ENCODE peak calls at places on chromosome 19, in seven cellular contexts. One of them, this sample, is unnamed.

GRCh38 chr19:2552859-2553258 is 76.9 kb downstream of the GADD45B start:
- DNase-seq in Calu3: no peak
- DNase-seq in neural crest cell: no peak
- DNase-seq in AG09319: no peak
- DNase-seq in GM06990: peak; percentile 56
- DNase-seq in esophagus squamous epithelium: no peak
- DNase-seq in colonic mucosa: no peak
- DNase-seq in this sample: no peak

GRCh38 chr19:756232-756631 is 5.3 kb downstream of the MISP start:
- DNase-seq in colonic mucosa: no peak
- DNase-seq in GM06990: peak; percentile 42
- DNase-seq in Calu3: no peak
- DNase-seq in AG09319: no peak
- DNase-seq in neural crest cell: no peak
- DNase-seq in esophagus squamous epithelium: no peak
- DNase-seq in this sample: no peak

GRCh38 chr19:12936582-12936981 is 1.8 kb upstream of the CALR start:
- DNase-seq in neural crest cell: no peak
- DNase-seq in colonic mucosa: no peak
- DNase-seq in esophagus squamous epithelium: no peak
- DNase-seq in Calu3: no peak
- DNase-seq in GM06990: no peak
- DNase-seq in AG09319: no peak
- DNase-seq in this sample: no peak

GRCh38 chr19:41792513-41793413 is 3.6 kb upstream of the CEACAM3 start:
- DNase-seq in GM06990: peak; percentile 50
- DNase-seq in AG09319: peak; percentile 8
- DNase-seq in colonic mucosa: peak; percentile 61
- DNase-seq in esophagus squamous epithelium: no peak
- DNase-seq in neural crest cell: peak; percentile 25
- DNase-seq in Calu3: peak; percentile 70
- DNase-seq in this sample: peak; percentile 51

GRCh38 chr19:6048348-6048747 is 62.0 kb downstream of the RFX2 start:
- DNase-seq in AG09319: no peak
- DNase-seq in esophagus squamous epithelium: no peak
- DNase-seq in Calu3: no peak
- DNase-seq in GM06990: no peak
- DNase-seq in neural crest cell: no peak
- DNase-seq in colonic mucosa: no peak
- DNase-seq in this sample: no peak

GRCh38 chr19:4759388-4760284 is 31.9 kb upstream of the FEM1A start:
- DNase-seq in esophagus squamous epithelium: peak; percentile 20
- DNase-seq in GM06990: peak; percentile 90
- DNase-seq in AG09319: peak; percentile 61
- DNase-seq in colonic mucosa: peak; percentile 91
- DNase-seq in Calu3: peak; percentile 87
- DNase-seq in neural crest cell: peak; percentile 89
- DNase-seq in this sample: peak; percentile 96

GRCh38 chr19:6227941-6228325 is 51.8 kb downstream of the MLLT1 start:
- DNase-seq in esophagus squamous epithelium: no peak
- DNase-seq in AG09319: no peak
- DNase-seq in colonic mucosa: no peak
- DNase-seq in Calu3: no peak
- DNase-seq in neural crest cell: no peak
- DNase-seq in GM06990: no peak
- DNase-seq in this sample: no peak

GRCh38 chr19:6425732-6426686 is 1.4 kb upstream of the KHSRP start:
- DNase-seq in esophagus squamous epithelium: no peak
- DNase-seq in neural crest cell: no peak
- DNase-seq in GM06990: no peak
- DNase-seq in colonic mucosa: no peak
- DNase-seq in AG09319: no peak
- DNase-seq in Calu3: no peak
- DNase-seq in this sample: no peak

GRCh38 chr19:14114854-14115253 is 2.7 kb downstream of the PRKACA start:
- DNase-seq in colonic mucosa: peak; percentile 60
- DNase-seq in neural crest cell: peak; percentile 21
- DNase-seq in Calu3: peak; percentile 71
- DNase-seq in esophagus squamous epithelium: no peak
- DNase-seq in GM06990: peak; percentile 40
- DNase-seq in AG09319: no peak
- DNase-seq in this sample: no peak

GRCh38 chr19:58218899-58219298 is 9.8 kb upstream of the ZNF544 start:
- DNase-seq in neural crest cell: no peak
- DNase-seq in colonic mucosa: no peak
- DNase-seq in GM06990: no peak
- DNase-seq in AG09319: no peak
- DNase-seq in esophagus squamous epithelium: no peak
- DNase-seq in Calu3: no peak
- DNase-seq in this sample: no peak

GRCh38 chr19:46515879-46516350 is 20.2 kb upstream of the PNMA8B start:
- DNase-seq in esophagus squamous epithelium: no peak
- DNase-seq in colonic mucosa: no peak
- DNase-seq in neural crest cell: no peak
- DNase-seq in GM06990: no peak
- DNase-seq in AG09319: no peak
- DNase-seq in Calu3: peak; percentile 34
- DNase-seq in this sample: peak; percentile 50

GRCh38 chr19:1745589-1746031 is 7.7 kb upstream of the ONECUT3 start:
- DNase-seq in neural crest cell: no peak
- DNase-seq in colonic mucosa: no peak
- DNase-seq in AG09319: no peak
- DNase-seq in Calu3: no peak
- DNase-seq in GM06990: no peak
- DNase-seq in esophagus squamous epithelium: no peak
- DNase-seq in this sample: no peak

GRCh38 chr19:58047672-58048071 is 11.4 kb upstream of the ZNF135 start:
- DNase-seq in neural crest cell: no peak
- DNase-seq in colonic mucosa: no peak
- DNase-seq in esophagus squamous epithelium: no peak
- DNase-seq in AG09319: no peak
- DNase-seq in Calu3: no peak
- DNase-seq in GM06990: no peak
- DNase-seq in this sample: no peak

GRCh38 chr19:4052993-4053422 is 13.7 kb downstream of the ZBTB7A start:
- DNase-seq in GM06990: peak; percentile 19
- DNase-seq in neural crest cell: no peak
- DNase-seq in colonic mucosa: peak; percentile 81
- DNase-seq in Calu3: peak; percentile 60
- DNase-seq in AG09319: no peak
- DNase-seq in esophagus squamous epithelium: no peak
- DNase-seq in this sample: no peak

GRCh38 chr19:4896372-4896771 is 6.3 kb downstream of the ARRDC5 start:
- DNase-seq in GM06990: no peak
- DNase-seq in colonic mucosa: no peak
- DNase-seq in esophagus squamous epithelium: no peak
- DNase-seq in Calu3: peak; percentile 39
- DNase-seq in neural crest cell: no peak
- DNase-seq in AG09319: no peak
- DNase-seq in this sample: no peak

GRCh38 chr19:2678043-2678671 is 24.3 kb downstream of the GNG7 start:
- DNase-seq in GM06990: peak; percentile 53
- DNase-seq in esophagus squamous epithelium: no peak
- DNase-seq in Calu3: no peak
- DNase-seq in neural crest cell: no peak
- DNase-seq in colonic mucosa: no peak
- DNase-seq in AG09319: no peak
- DNase-seq in this sample: no peak

GRCh38 chr19:52231154-52231565 is 38.2 kb upstream of the ZNF766 start:
- DNase-seq in esophagus squamous epithelium: no peak
- DNase-seq in neural crest cell: no peak
- DNase-seq in GM06990: no peak
- DNase-seq in AG09319: no peak
- DNase-seq in Calu3: no peak
- DNase-seq in colonic mucosa: no peak
- DNase-seq in this sample: no peak

GRCh38 chr19:37401078-37401477 is 30.2 kb downstream of the ZNF527 start:
- DNase-seq in esophagus squamous epithelium: no peak
- DNase-seq in colonic mucosa: no peak
- DNase-seq in AG09319: no peak
- DNase-seq in GM06990: no peak
- DNase-seq in neural crest cell: no peak
- DNase-seq in Calu3: no peak
- DNase-seq in this sample: no peak

GRCh38 chr19:16978839-16979802 is 47.5 kb downstream of the CPAMD8 start:
- DNase-seq in Calu3: no peak
- DNase-seq in esophagus squamous epithelium: no peak
- DNase-seq in colonic mucosa: no peak
- DNase-seq in neural crest cell: no peak
- DNase-seq in AG09319: no peak
- DNase-seq in GM06990: no peak
- DNase-seq in this sample: no peak

GRCh38 chr19:17103177-17103576 is 27.6 kb downstream of the MYO9B start:
- DNase-seq in Calu3: peak; percentile 7
- DNase-seq in GM06990: no peak
- DNase-seq in esophagus squamous epithelium: no peak
- DNase-seq in colonic mucosa: no peak
- DNase-seq in AG09319: no peak
- DNase-seq in neural crest cell: peak; percentile 31
- DNase-seq in this sample: no peak

GRCh38 chr19:5974721-5975387 is 3.1 kb downstream of the RANBP3 start:
- DNase-seq in AG09319: no peak
- DNase-seq in GM06990: no peak
- DNase-seq in esophagus squamous epithelium: no peak
- DNase-seq in neural crest cell: no peak
- DNase-seq in colonic mucosa: peak; percentile 60
- DNase-seq in Calu3: no peak
- DNase-seq in this sample: peak; percentile 85

GRCh38 chr19:35879770-35880317 is 11.5 kb downstream of the APLP1 start:
- DNase-seq in GM06990: peak; percentile 75
- DNase-seq in Calu3: peak; percentile 94
- DNase-seq in colonic mucosa: peak; percentile 93
- DNase-seq in esophagus squamous epithelium: peak; percentile 32
- DNase-seq in neural crest cell: peak; percentile 95
- DNase-seq in AG09319: no peak
- DNase-seq in this sample: peak; percentile 95

GRCh38 chr19:56106397-56106849 is 14.7 kb downstream of the ZNF787 start:
- DNase-seq in GM06990: no peak
- DNase-seq in esophagus squamous epithelium: no peak
- DNase-seq in neural crest cell: no peak
- DNase-seq in Calu3: peak; percentile 88
- DNase-seq in colonic mucosa: peak; percentile 80
- DNase-seq in AG09319: no peak
- DNase-seq in this sample: no peak

GRCh38 chr19:56104423-56104822 is 16.7 kb downstream of the ZNF787 start:
- DNase-seq in colonic mucosa: no peak
- DNase-seq in neural crest cell: no peak
- DNase-seq in GM06990: no peak
- DNase-seq in AG09319: no peak
- DNase-seq in Calu3: no peak
- DNase-seq in esophagus squamous epithelium: no peak
- DNase-seq in this sample: no peak

GRCh38 chr19:56103027-56103614 is 18.0 kb downstream of the ZNF787 start:
- DNase-seq in neural crest cell: no peak
- DNase-seq in colonic mucosa: no peak
- DNase-seq in GM06990: no peak
- DNase-seq in AG09319: no peak
- DNase-seq in Calu3: no peak
- DNase-seq in esophagus squamous epithelium: no peak
- DNase-seq in this sample: no peak

GRCh38 chr19:56106993-56107392 is 14.1 kb downstream of the ZNF787 start:
- DNase-seq in neural crest cell: no peak
- DNase-seq in esophagus squamous epithelium: no peak
- DNase-seq in colonic mucosa: no peak
- DNase-seq in Calu3: no peak
- DNase-seq in AG09319: no peak
- DNase-seq in GM06990: no peak
- DNase-seq in this sample: no peak

GRCh38 chr19:56105090-56105701 is 15.9 kb downstream of the ZNF787 start:
- DNase-seq in Calu3: peak; percentile 88
- DNase-seq in esophagus squamous epithelium: no peak
- DNase-seq in GM06990: no peak
- DNase-seq in neural crest cell: peak; percentile 40
- DNase-seq in colonic mucosa: peak; percentile 92
- DNase-seq in AG09319: no peak
- DNase-seq in this sample: peak; percentile 80
- TF ChIP-seq CTCF in Calu3: peak; percentile 85
- TF ChIP-seq CTCF in esophagus squamous epithelium: peak; percentile 72
- TF ChIP-seq CTCF in GM06990: peak; percentile 33
- TF ChIP-seq CTCF in neural crest cell: peak; percentile 66
- TF ChIP-seq CTCF in colonic mucosa: peak; percentile 69
- TF ChIP-seq CTCF in AG09319: peak; percentile 60
- TF ChIP-seq CTCF in this sample: peak; percentile 64

GRCh38 chr19:34838753-34839431 is 65.9 kb upstream of the ZNF599 start:
- DNase-seq in neural crest cell: peak; percentile 28
- DNase-seq in GM06990: no peak
- DNase-seq in colonic mucosa: peak; percentile 45
- DNase-seq in Calu3: no peak
- DNase-seq in esophagus squamous epithelium: no peak
- DNase-seq in AG09319: no peak
- DNase-seq in this sample: peak; percentile 71
- TF ChIP-seq CTCF in neural crest cell: peak; percentile 60
- TF ChIP-seq CTCF in GM06990: no peak
- TF ChIP-seq CTCF in colonic mucosa: no peak
- TF ChIP-seq CTCF in Calu3: no peak
- TF ChIP-seq CTCF in esophagus squamous epithelium: peak; percentile 2
- TF ChIP-seq CTCF in AG09319: peak; percentile 26
- TF ChIP-seq CTCF in this sample: peak; percentile 45

GRCh38 chr19:18274776-18275356 is 614 bp upstream of the IQCN start:
- DNase-seq in esophagus squamous epithelium: no peak
- DNase-seq in neural crest cell: no peak
- DNase-seq in colonic mucosa: peak; percentile 92
- DNase-seq in GM06990: no peak
- DNase-seq in AG09319: peak; percentile 73
- DNase-seq in Calu3: peak; percentile 81
- DNase-seq in this sample: peak; percentile 90
- TF ChIP-seq CTCF in esophagus squamous epithelium: no peak
- TF ChIP-seq CTCF in neural crest cell: no peak
- TF ChIP-seq CTCF in colonic mucosa: no peak
- TF ChIP-seq CTCF in GM06990: no peak
- TF ChIP-seq CTCF in AG09319: no peak
- TF ChIP-seq CTCF in Calu3: no peak
- TF ChIP-seq CTCF in this sample: no peak

DNA sequence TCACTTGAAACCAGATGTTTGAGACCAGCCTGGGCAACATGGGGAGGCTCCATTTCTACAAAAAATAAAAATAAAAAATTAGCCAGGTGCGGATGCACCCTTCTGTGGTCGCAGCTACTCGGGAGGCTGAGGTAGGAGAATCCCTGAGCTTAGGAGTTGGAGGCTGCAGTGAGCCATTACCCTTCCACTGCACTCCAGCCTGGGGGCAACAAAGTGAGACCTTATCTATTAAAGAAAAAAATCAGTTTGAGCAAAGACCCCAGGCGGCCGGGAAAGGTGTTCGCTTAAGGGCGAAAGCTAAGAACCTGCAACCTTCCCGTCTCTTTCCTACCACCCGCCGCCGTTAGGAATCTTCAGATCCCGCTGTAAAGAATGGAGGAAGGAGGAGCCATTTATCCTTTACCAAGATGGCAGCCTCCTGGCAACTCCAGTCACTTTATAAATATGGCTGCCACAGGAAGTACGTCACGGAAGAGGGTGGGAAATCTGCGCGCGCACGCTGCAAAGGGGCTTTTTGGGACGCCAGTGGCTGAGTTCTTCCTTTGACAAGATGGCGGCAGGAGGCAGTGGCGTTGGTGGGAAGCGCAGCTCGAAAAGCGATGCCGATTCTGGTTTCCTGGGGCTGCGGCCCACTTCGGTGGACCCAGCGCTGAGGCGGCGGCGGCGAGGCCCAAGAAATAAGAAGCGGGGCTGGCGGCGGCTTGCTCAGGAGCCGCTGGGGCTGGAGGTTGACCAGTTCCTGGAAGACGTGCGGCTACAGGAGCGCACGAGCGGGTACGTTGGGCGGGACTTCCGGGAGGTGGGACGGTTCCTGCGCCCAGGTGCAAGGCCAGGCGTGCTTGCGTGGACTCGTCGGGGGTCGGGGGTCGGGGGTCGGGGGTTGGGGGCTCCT is at the start of gene NOP53:
- DNase-seq in GM06990: peak; percentile 93
- DNase-seq in colonic mucosa: peak; percentile 98
- DNase-seq in neural crest cell: peak; percentile 96
- DNase-seq in AG09319: peak; percentile 94
- DNase-seq in Calu3: peak; percentile 96
- DNase-seq in esophagus squamous epithelium: peak; percentile 84
- DNase-seq in this sample: peak; percentile 98
- TF ChIP-seq CTCF in GM06990: no peak
- TF ChIP-seq CTCF in colonic mucosa: no peak
- TF ChIP-seq CTCF in neural crest cell: no peak
- TF ChIP-seq CTCF in AG09319: no peak
- TF ChIP-seq CTCF in Calu3: no peak
- TF ChIP-seq CTCF in esophagus squamous epithelium: no peak
- TF ChIP-seq CTCF in this sample: peak; percentile 1

This sample was measured in hepatocyte.